ENCODE peak calls at places on chromosomes 16 and 17, in six cellular contexts. F is pons, U is body of pancreas, Z is fibroblast of pulmonary artery, Q is EH, C is uterus. Y is an unnamed sample.

GRCh38 chr16:84720180-84720579 is 20.4 kb downstream of the USP10 start:
- DNase-seq in F (no peak), U (peak), Q (peak), Z (no peak), C (no peak), Y (no peak)

GRCh38 chr17:17141860-17142552 is 64.1 kb downstream of the PLD6 start:
- DNase-seq in C (no peak), Z (peak), Q (peak), U (no peak), F (peak), Y (no peak)

GRCh38 chr16:83953796-83954576 is 946 bp downstream of the OSGIN1 start:
- DNase-seq in Q (peak), Z (peak), U (peak), C (no peak), F (peak), Y (peak)

GRCh38 chr16:65745-66144 is 6.7 kb downstream of the RHBDF1 start:
- DNase-seq in C (peak), Q (peak), Z (peak), U (peak), F (peak), Y (peak)

GRCh38 chr17:34401165-34401564 is 38.1 kb upstream of the CCL1 start:
- DNase-seq in U (no peak), F (no peak), Z (no peak), C (no peak), Q (no peak), Y (no peak)

GRCh38 chr17:6995500-6996255 is at the start of gene ALOX12:
- DNase-seq in Q (no peak), U (no peak), F (no peak), Z (no peak), C (no peak), Y (no peak)

GRCh38 chr17:68207651-68208253 is 40.1 kb upstream of the AMZ2 start:
- DNase-seq in F (no peak), Z (no peak), C (no peak), U (no peak), Q (no peak), Y (no peak)

GRCh38 chr16:86662195-86662594 is 83.8 kb downstream of the FOXL1 start:
- DNase-seq in C (no peak), Q (peak), F (no peak), Z (no peak), U (no peak), Y (no peak)

GRCh38 chr16:56611281-56611833 is 3.0 kb downstream of the MT2A start:
- DNase-seq in F (peak), Z (peak), U (peak), C (peak), Q (peak), Y (no peak)

GRCh38 chr17:42871647-42872046 is 20.6 kb downstream of the AOC3 start:
- DNase-seq in F (no peak), Q (no peak), C (no peak), U (no peak), Z (no peak), Y (no peak)

GRCh38 chr17:46178550-46179198 is 14.6 kb downstream of the KANSL1 start:
- DNase-seq in Q (peak), C (no peak), F (no peak), U (no peak), Z (peak), Y (no peak)

GRCh38 chr16:26204138-26204537 is 512.4 kb downstream of the HS3ST4 start:
- DNase-seq in C (no peak), Z (no peak), F (no peak), Q (no peak), U (no peak), Y (no peak)

GRCh38 chr17:29788045-29788444 is 142.0 kb downstream of the SSH2 start:
- DNase-seq in C (no peak), F (no peak), U (no peak), Z (no peak), Q (no peak), Y (no peak)

GRCh38 chr16:2830355-2830695 is 222 bp downstream of the ZG16B start:
- DNase-seq in F (no peak), U (no peak), Q (no peak), C (no peak), Z (no peak), Y (no peak)

GRCh38 chr16:80803341-80804060 is 897 bp downstream of the CDYL2 start:
- DNase-seq in Z (peak), C (no peak), U (peak), F (no peak), Q (peak), Y (no peak)

GRCh38 chr17:68396795-68397536 is 60.3 kb downstream of the WIPI1 start:
- DNase-seq in U (no peak), Q (no peak), C (no peak), F (no peak), Z (no peak), Y (no peak)

GRCh38 chr16:67086829-67087228 is 22.9 kb upstream of the PHAF1 start:
- DNase-seq in U (no peak), F (peak), C (no peak), Z (peak), Q (peak), Y (no peak)

GRCh38 chr16:27267037-27267677 is 1.4 kb downstream of the NSMCE1 start:
- DNase-seq in C (no peak), F (no peak), Q (no peak), U (no peak), Z (no peak), Y (no peak)

GRCh38 chr16:54282202-54282922 is 4.2 kb downstream of the IRX3 start:
- DNase-seq in Q (peak), C (no peak), U (peak), Z (peak), F (no peak), Y (no peak)

GRCh38 chr16:26762596-26762995 is 304.1 kb upstream of the C16orf82 start:
- DNase-seq in C (no peak), Z (no peak), U (no peak), Q (no peak), F (no peak), Y (no peak)

GRCh38 chr16:47925811-47926460 is 229.9 kb downstream of the ABCC12 start:
- DNase-seq in Z (no peak), U (no peak), F (no peak), C (no peak), Q (peak), Y (no peak)

GRCh38 chr16:2776500-2777139 is 460 bp downstream of the ELOB start:
- DNase-seq in U (no peak), Z (no peak), Q (peak), C (no peak), F (no peak), Y (no peak)

GRCh38 chr17:47072881-47073280 is 93.8 kb upstream of the RPRML start:
- DNase-seq in Z (no peak), Q (peak), C (no peak), U (peak), F (peak), Y (no peak)

GRCh38 chr17:7184091-7184488 is 4.9 kb upstream of the ASGR1 start:
- DNase-seq in Q (no peak), U (peak), Z (no peak), C (no peak), F (no peak), Y (peak)

GRCh38 chr17:72422204-72422504 is 301.3 kb downstream of the SOX9 start:
- DNase-seq in F (no peak), Q (no peak), C (no peak), Z (no peak), U (no peak), Y (no peak)

GRCh38 chr17:49580981-49581644 is 5.4 kb downstream of the NXPH3 start:
- DNase-seq in Z (no peak), Q (no peak), U (no peak), F (no peak), C (no peak), Y (no peak)

GRCh38 chr16:72850863-72851262 is 197.1 kb downstream of the ZFHX3 start:
- DNase-seq in Q (peak), U (no peak), Z (peak), C (peak), F (no peak), Y (no peak)

GRCh38 chr16:674968-675883 is at the start of gene RHBDL1:
- DNase-seq in Q (peak), Z (no peak), F (no peak), C (no peak), U (no peak), Y (no peak)

GRCh38 chr17:17044846-17045561 is 2.7 kb downstream of the MPRIP start:
- DNase-seq in Z (peak), U (no peak), Q (peak), F (peak), C (peak), Y (peak)

GRCh38 chr16:73365010-73365409 is 317.1 kb upstream of the ZFHX3 start:
- DNase-seq in C (no peak), Q (peak), U (peak), Z (peak), F (no peak), Y (peak)

GRCh38 chr17:31401456-31402254 is 10.2 kb downstream of the RAB11FIP4 start:
- DNase-seq in F (no peak), C (no peak), Q (no peak), Z (no peak), U (no peak), Y (no peak)

GRCh38 chr17:40068917-40069750 is 6.4 kb downstream of the THRA start:
- DNase-seq in C (peak), U (peak), Q (peak), F (peak), Z (peak), Y (peak)

GRCh38 chr16:269061-269796 is 6.5 kb downstream of the RGS11 start:
- DNase-seq in U (no peak), C (no peak), Z (no peak), Q (no peak), F (no peak), Y (no peak)

GRCh38 chr17:37117743-37118142 is 169.0 kb downstream of the AATF start:
- DNase-seq in Q (no peak), C (no peak), F (no peak), U (no peak), Z (no peak), Y (no peak)

GRCh38 chr16:85206472-85207356 is 94.4 kb upstream of the CIBAR2 start:
- DNase-seq in U (peak), Z (peak), C (peak), Q (peak), F (peak), Y (no peak)

Y was measured in SHP77 treated with DMSO at 0.1 percent for 48 hours.